ENCODE peak calls at places on chromosomes 11 and 22, in six cellular contexts. One of them, this sample, is unnamed.

GRCh38 chr11:129709801-129710398 is 105.7 kb upstream of the TMEM45B start:
- DNase-seq in kidney: peak
- DNase-seq in GM23338: no peak
- DNase-seq in HepG2: no peak
- DNase-seq in IMR-90: no peak
- DNase-seq in heart left ventricle: no peak
- DNase-seq in this sample: no peak

GRCh38 chr11:58919980-58920379 is 19.3 kb upstream of the GLYATL1 start:
- DNase-seq in heart left ventricle: no peak
- DNase-seq in IMR-90: no peak
- DNase-seq in HepG2: no peak
- DNase-seq in kidney: no peak
- DNase-seq in GM23338: no peak
- DNase-seq in this sample: no peak

GRCh38 chr22:45254789-45255261 is 14.1 kb upstream of the KIAA0930 start:
- DNase-seq in heart left ventricle: no peak
- DNase-seq in GM23338: no peak
- DNase-seq in HepG2: no peak
- DNase-seq in IMR-90: no peak
- DNase-seq in kidney: no peak
- DNase-seq in this sample: no peak

GRCh38 chr11:17129003-17129402 is 51.5 kb upstream of the RPS13 start:
- DNase-seq in heart left ventricle: no peak
- DNase-seq in IMR-90: peak
- DNase-seq in GM23338: no peak
- DNase-seq in kidney: no peak
- DNase-seq in HepG2: no peak
- DNase-seq in this sample: no peak

GRCh38 chr11:79100093-79100704 is 340.6 kb downstream of the TENM4 start:
- DNase-seq in GM23338: peak
- DNase-seq in IMR-90: peak
- DNase-seq in HepG2: peak
- DNase-seq in kidney: no peak
- DNase-seq in heart left ventricle: no peak
- DNase-seq in this sample: no peak

GRCh38 chr11:116707250-116707649 is 65.5 kb downstream of the BUD13 start:
- DNase-seq in IMR-90: no peak
- DNase-seq in HepG2: no peak
- DNase-seq in kidney: no peak
- DNase-seq in GM23338: peak
- DNase-seq in heart left ventricle: no peak
- DNase-seq in this sample: no peak

GRCh38 chr11:131866535-131867400 is 496.4 kb downstream of the NTM start:
- DNase-seq in kidney: no peak
- DNase-seq in heart left ventricle: no peak
- DNase-seq in IMR-90: no peak
- DNase-seq in HepG2: no peak
- DNase-seq in GM23338: peak
- DNase-seq in this sample: no peak

GRCh38 chr11:44595964-44596381 is 30.5 kb downstream of the CD82 start:
- DNase-seq in kidney: no peak
- DNase-seq in HepG2: no peak
- DNase-seq in IMR-90: no peak
- DNase-seq in heart left ventricle: peak
- DNase-seq in GM23338: no peak
- DNase-seq in this sample: no peak

GRCh38 chr22:25623310-25623734 is 58.8 kb downstream of the GRK3 start:
- DNase-seq in kidney: no peak
- DNase-seq in HepG2: no peak
- DNase-seq in IMR-90: no peak
- DNase-seq in heart left ventricle: no peak
- DNase-seq in GM23338: no peak
- DNase-seq in this sample: no peak

GRCh38 chr11:129728571-129728970 is 87.1 kb upstream of the TMEM45B start:
- DNase-seq in GM23338: no peak
- DNase-seq in IMR-90: no peak
- DNase-seq in heart left ventricle: no peak
- DNase-seq in HepG2: no peak
- DNase-seq in kidney: peak
- DNase-seq in this sample: no peak

GRCh38 chr11:72045849-72046248 is 34.5 kb downstream of the NUMA1 start:
- DNase-seq in HepG2: no peak
- DNase-seq in kidney: peak
- DNase-seq in IMR-90: no peak
- DNase-seq in GM23338: no peak
- DNase-seq in heart left ventricle: no peak
- DNase-seq in this sample: no peak

GRCh38 chr22:30968015-30968923 is at the start of gene MORC2:
- DNase-seq in kidney: peak
- DNase-seq in IMR-90: peak
- DNase-seq in GM23338: peak
- DNase-seq in heart left ventricle: peak
- DNase-seq in HepG2: peak
- DNase-seq in this sample: no peak

GRCh38 chr11:45285931-45286632 is at the start of gene SYT13:
- DNase-seq in IMR-90: no peak
- DNase-seq in GM23338: peak
- DNase-seq in heart left ventricle: peak
- DNase-seq in HepG2: no peak
- DNase-seq in kidney: peak
- DNase-seq in this sample: no peak

GRCh38 chr11:11568651-11569229 is 53.1 kb downstream of the GALNT18 start:
- DNase-seq in GM23338: no peak
- DNase-seq in heart left ventricle: no peak
- DNase-seq in kidney: no peak
- DNase-seq in IMR-90: peak
- DNase-seq in HepG2: no peak
- DNase-seq in this sample: no peak

DNA sequence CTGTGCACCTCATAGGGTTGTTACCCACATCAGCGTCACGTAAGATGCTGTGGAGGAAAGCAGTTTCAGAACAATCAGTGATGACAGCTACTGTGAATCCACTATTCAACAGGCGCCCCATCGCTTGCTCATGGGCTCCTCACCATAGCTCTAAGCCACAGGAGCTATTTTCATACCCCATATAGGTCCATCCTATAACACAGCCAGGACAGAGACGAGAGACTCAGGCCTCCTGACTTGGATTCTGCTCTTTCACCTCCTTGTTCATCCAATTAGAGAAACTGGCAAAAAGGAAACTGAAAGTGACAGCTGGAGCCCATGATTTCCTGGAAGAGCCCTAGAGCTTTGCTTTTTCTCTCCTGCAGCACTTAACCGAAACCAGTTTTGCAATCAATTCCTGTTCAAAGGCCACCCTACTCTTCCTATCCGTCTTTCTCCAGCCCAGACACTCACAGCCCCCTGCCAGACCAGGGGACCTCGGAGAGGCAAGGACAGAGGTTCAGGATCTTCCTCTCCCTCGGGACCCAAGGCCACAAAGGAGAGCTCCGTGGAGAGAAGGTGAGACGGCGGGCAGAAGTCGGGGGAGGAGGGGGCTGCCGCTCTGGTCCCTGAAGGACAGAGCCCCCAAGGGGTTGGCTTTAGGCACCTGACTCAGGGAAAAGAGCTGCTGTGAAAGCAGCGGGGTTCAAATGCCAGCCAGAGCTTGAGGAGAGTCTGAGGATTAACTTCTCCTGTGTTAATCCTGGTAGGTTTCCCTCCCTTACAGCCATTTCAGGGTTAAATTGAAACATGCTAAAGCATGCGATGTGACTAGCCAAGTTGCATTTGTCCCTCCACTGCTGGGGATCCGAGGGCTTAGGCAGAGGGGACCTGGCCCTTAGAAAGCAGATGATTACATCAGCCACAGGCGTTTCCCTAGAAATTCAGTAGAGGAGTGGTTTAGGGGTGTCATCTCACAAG is at the start of gene APOL6:
- DNase-seq in IMR-90: peak
- DNase-seq in heart left ventricle: no peak
- DNase-seq in kidney: no peak
- DNase-seq in GM23338: peak
- DNase-seq in HepG2: peak
- DNase-seq in this sample: no peak
- H3K4me3 ChIP-seq in IMR-90: peak
- H3K4me3 ChIP-seq in heart left ventricle: peak
- H3K4me3 ChIP-seq in kidney: peak
- H3K4me3 ChIP-seq in GM23338: no peak
- H3K4me3 ChIP-seq in HepG2: peak
- H3K4me3 ChIP-seq in this sample: peak

GRCh38 chr11:1675536-1676253 is 21.3 kb upstream of the KRTAP5-6 start:
- DNase-seq in kidney: no peak
- DNase-seq in IMR-90: no peak
- DNase-seq in GM23338: no peak
- DNase-seq in heart left ventricle: no peak
- DNase-seq in HepG2: peak
- DNase-seq in this sample: no peak
- H3K27ac ChIP-seq in kidney: no peak
- H3K27ac ChIP-seq in IMR-90: no peak
- H3K27ac ChIP-seq in GM23338: no peak
- H3K27ac ChIP-seq in heart left ventricle: no peak
- H3K27ac ChIP-seq in HepG2: peak
- H3K27ac ChIP-seq in this sample: no peak

GRCh38 chr11:62542750-62543567 is 3.6 kb downstream of the AHNAK start:
- DNase-seq in heart left ventricle: peak
- DNase-seq in GM23338: peak
- DNase-seq in IMR-90: peak
- DNase-seq in HepG2: no peak
- DNase-seq in kidney: peak
- DNase-seq in this sample: no peak
- H3K4me3 ChIP-seq in heart left ventricle: peak
- H3K4me3 ChIP-seq in GM23338: peak
- H3K4me3 ChIP-seq in IMR-90: peak
- H3K4me3 ChIP-seq in HepG2: peak
- H3K4me3 ChIP-seq in kidney: peak
- H3K4me3 ChIP-seq in this sample: peak

GRCh38 chr22:44045171-44045570 is 21.1 kb downstream of the PARVB start:
- DNase-seq in IMR-90: peak
- DNase-seq in kidney: no peak
- DNase-seq in GM23338: no peak
- DNase-seq in HepG2: no peak
- DNase-seq in heart left ventricle: no peak
- DNase-seq in this sample: no peak
- H3K27ac ChIP-seq in IMR-90: no peak
- H3K27ac ChIP-seq in kidney: no peak
- H3K27ac ChIP-seq in GM23338: no peak
- H3K27ac ChIP-seq in HepG2: no peak
- H3K27ac ChIP-seq in heart left ventricle: no peak
- H3K27ac ChIP-seq in this sample: no peak

DNA sequence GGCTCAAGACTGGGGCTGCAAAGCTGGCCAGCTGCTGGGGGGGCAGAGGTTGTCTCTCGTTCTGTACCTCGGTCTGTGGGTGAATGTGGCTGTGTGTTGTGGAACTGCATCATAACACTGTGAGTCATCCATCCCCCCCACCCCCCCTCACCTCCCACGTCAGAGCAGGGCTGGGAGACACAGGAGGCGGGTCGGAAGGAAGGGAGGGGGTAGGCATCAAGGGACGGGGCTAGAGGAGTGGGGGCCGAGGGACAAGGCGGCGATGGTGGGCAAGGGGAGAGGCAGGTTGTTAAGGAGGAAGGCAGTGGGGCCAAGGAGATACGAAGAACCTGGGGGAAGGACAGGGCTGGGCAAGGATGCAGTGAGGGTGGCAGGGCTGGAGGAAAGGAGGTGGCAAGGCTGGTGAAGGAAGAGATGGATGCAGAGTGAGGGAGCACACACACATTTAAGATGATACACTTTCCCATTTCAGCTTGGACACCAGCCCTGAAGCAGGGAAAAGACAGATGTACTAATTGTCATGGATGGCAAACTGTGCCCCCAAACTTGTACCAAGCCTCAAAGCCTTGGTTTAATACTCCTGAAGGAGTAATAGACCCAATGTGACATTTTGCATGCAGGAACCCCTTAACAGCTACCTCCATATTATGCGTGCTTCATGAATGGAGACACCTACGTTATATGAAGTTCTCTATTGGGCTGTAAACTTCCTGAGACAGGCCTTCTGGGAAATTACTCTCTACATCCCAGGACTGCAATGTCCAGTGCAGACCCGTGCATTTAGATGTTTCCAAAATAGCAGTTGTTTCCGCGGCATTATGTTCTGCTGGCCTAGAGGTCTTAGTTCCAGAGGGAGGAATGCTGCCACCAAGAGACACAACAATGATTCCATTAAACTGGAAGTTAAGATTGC is at the start of gene YPEL4:
- DNase-seq in GM23338: peak
- DNase-seq in IMR-90: peak
- DNase-seq in kidney: peak
- DNase-seq in heart left ventricle: peak
- DNase-seq in HepG2: no peak
- DNase-seq in this sample: no peak
- H3K4me3 ChIP-seq in GM23338: peak
- H3K4me3 ChIP-seq in IMR-90: peak
- H3K4me3 ChIP-seq in kidney: no peak
- H3K4me3 ChIP-seq in heart left ventricle: peak
- H3K4me3 ChIP-seq in HepG2: peak
- H3K4me3 ChIP-seq in this sample: peak

GRCh38 chr11:28476864-28477263 is 368.7 kb downstream of the METTL15 start:
- DNase-seq in heart left ventricle: no peak
- DNase-seq in HepG2: no peak
- DNase-seq in GM23338: no peak
- DNase-seq in kidney: no peak
- DNase-seq in IMR-90: no peak
- DNase-seq in this sample: no peak
- H3K27ac ChIP-seq in heart left ventricle: no peak
- H3K27ac ChIP-seq in HepG2: no peak
- H3K27ac ChIP-seq in GM23338: no peak
- H3K27ac ChIP-seq in kidney: no peak
- H3K27ac ChIP-seq in IMR-90: no peak
- H3K27ac ChIP-seq in this sample: no peak

This sample was measured in SK-N-MC.